ENCODE peak calls at places on chromosomes 2 and 18, in four cellular contexts. N is fibroblast of mammary gland, H is neuronal stem cell, X is RPMI8226. E is an unnamed sample.

GRCh38 chr2:136126527-136126926 is 8.6 kb upstream of the CXCR4 start:
- DNase-seq in X (no peak), N (no peak), H (no peak), E (no peak)

GRCh38 chr18:77366067-77366724 is 116.5 kb downstream of the GALR1 start:
- DNase-seq in H (no peak), X (no peak), N (peak), E (no peak)

GRCh38 chr2:62383843-62384242 is 122.2 kb downstream of the TMEM17 start:
- DNase-seq in H (no peak), N (peak), X (no peak), E (no peak)

GRCh38 chr18:4196358-4196757 is 258.7 kb downstream of the DLGAP1 start:
- DNase-seq in H (no peak), N (no peak), X (no peak), E (no peak)

GRCh38 chr2:167861574-167862193 is 385.7 kb downstream of the STK39 start:
- DNase-seq in X (no peak), N (no peak), H (no peak), E (no peak)

GRCh38 chr18:24463233-24463775 is 2.9 kb downstream of the HRH4 start:
- DNase-seq in X (no peak), N (no peak), H (no peak), E (no peak)

GRCh38 chr2:37375721-37376399 is 31.4 kb downstream of the QPCT start:
- DNase-seq in N (peak), X (peak), H (no peak), E (no peak)

GRCh38 chr2:201383156-201383555 is 26.0 kb upstream of the FLACC1 start:
- DNase-seq in N (peak), X (no peak), H (no peak), E (peak)

GRCh38 chr2:26462511-26463251 is 15.2 kb downstream of the OTOF start:
- DNase-seq in H (peak), N (peak), X (peak), E (peak)

GRCh38 chr2:234885884-234886283 is 65.9 kb upstream of the SH3BP4 start:
- DNase-seq in X (no peak), H (no peak), N (no peak), E (no peak)

GRCh38 chr2:227016894-227017293 is 147.1 kb downstream of the COL4A4 start:
- DNase-seq in X (no peak), H (no peak), N (peak), E (no peak)

GRCh38 chr2:237617305-237617982 is 9.9 kb upstream of the LRRFIP1 start:
- DNase-seq in N (no peak), X (no peak), H (no peak), E (no peak)

GRCh38 chr2:96927420-96928171 is 57.7 kb upstream of the SEMA4C start:
- DNase-seq in H (no peak), N (no peak), X (no peak), E (peak)

GRCh38 chr2:170689481-170689880 is 25.7 kb upstream of the SP5 start:
- DNase-seq in X (no peak), H (no peak), N (no peak), E (no peak)

GRCh38 chr2:70785137-70785911 is 5.1 kb downstream of the FIGLA start:
- DNase-seq in N (peak), X (peak), H (peak), E (no peak)

GRCh38 chr2:127324635-127325034 is 30.7 kb upstream of the ERCC3 start:
- DNase-seq in N (peak), H (no peak), X (peak), E (no peak)

GRCh38 chr2:24855022-24855622 is 61.9 kb downstream of the CENPO start:
- DNase-seq in X (no peak), H (no peak), N (peak), E (no peak)

GRCh38 chr2:151357359-151357758 is at the start of gene TNFAIP6:
- DNase-seq in N (peak), X (no peak), H (no peak), E (no peak)

GRCh38 chr2:222518570-222519381 is 94.4 kb downstream of the SGPP2 start:
- DNase-seq in N (peak), X (no peak), H (no peak), E (peak)

GRCh38 chr2:235006461-235006860 is 54.6 kb downstream of the SH3BP4 start:
- DNase-seq in H (no peak), N (no peak), X (no peak), E (no peak)

GRCh38 chr2:190267302-190267701 is 52.3 kb downstream of the HIBCH start:
- DNase-seq in N (peak), H (no peak), X (no peak), E (no peak)

GRCh38 chr2:45823723-45824206 is 172.3 kb downstream of the PRKCE start:
- DNase-seq in N (peak), X (no peak), H (no peak), E (peak)

GRCh38 chr2:96276787-96277499 is 10.9 kb downstream of the CIAO1 start:
- DNase-seq in N (no peak), X (no peak), H (no peak), E (no peak)

GRCh38 chr2:163441603-163442002 is 294.2 kb downstream of the FIGN start:
- DNase-seq in X (no peak), N (no peak), H (no peak), E (no peak)

GRCh38 chr2:162704496-162704895 is 134.1 kb downstream of the KCNH7 start:
- DNase-seq in N (no peak), X (no peak), H (no peak), E (no peak)

GRCh38 chr2:38064805-38065501 is 11.0 kb downstream of the CYP1B1 start:
- DNase-seq in H (no peak), N (peak), X (no peak), E (no peak)